ENCODE peak calls at places on chromosomes 13 and 19, in seven cellular contexts. One of them, this sample, is unnamed.

GRCh38 chr13:99734013-99734693 is 232.9 kb downstream of the TM9SF2 start:
- DNase-seq in activated gamma-delta T cell treated with anti-CD3 and anti-CD28 coated beads, Interleukin-2, amount 50 U/mL, for 16 hours: no peak
- DNase-seq in left lung: no peak
- DNase-seq in cardiac muscle cell: no peak
- DNase-seq in HT1080: no peak
- DNase-seq in iris pigment epithelial cell: no peak
- DNase-seq in T-helper 1 cell: no peak
- DNase-seq in this sample: no peak

GRCh38 chr13:73767191-73767741 is 366.9 kb downstream of the KLF12 start:
- DNase-seq in HT1080: no peak
- DNase-seq in activated gamma-delta T cell treated with anti-CD3 and anti-CD28 coated beads, Interleukin-2, amount 50 U/mL, for 16 hours: no peak
- DNase-seq in iris pigment epithelial cell: peak
- DNase-seq in left lung: no peak
- DNase-seq in T-helper 1 cell: no peak
- DNase-seq in cardiac muscle cell: no peak
- DNase-seq in this sample: no peak

GRCh38 chr13:74825170-74825948 is 656.6 kb downstream of the TBC1D4 start:
- DNase-seq in cardiac muscle cell: no peak
- DNase-seq in iris pigment epithelial cell: peak
- DNase-seq in T-helper 1 cell: no peak
- DNase-seq in activated gamma-delta T cell treated with anti-CD3 and anti-CD28 coated beads, Interleukin-2, amount 50 U/mL, for 16 hours: no peak
- DNase-seq in left lung: no peak
- DNase-seq in HT1080: peak
- DNase-seq in this sample: no peak

GRCh38 chr19:12793290-12794195 is 2.3 kb downstream of the JUNB start:
- DNase-seq in left lung: peak
- DNase-seq in activated gamma-delta T cell treated with anti-CD3 and anti-CD28 coated beads, Interleukin-2, amount 50 U/mL, for 16 hours: peak
- DNase-seq in HT1080: peak
- DNase-seq in cardiac muscle cell: peak
- DNase-seq in iris pigment epithelial cell: peak
- DNase-seq in T-helper 1 cell: peak
- DNase-seq in this sample: peak

GRCh38 chr19:48991823-48992570 is 1.1 kb downstream of the GYS1 start:
- DNase-seq in left lung: no peak
- DNase-seq in HT1080: peak
- DNase-seq in T-helper 1 cell: no peak
- DNase-seq in cardiac muscle cell: peak
- DNase-seq in activated gamma-delta T cell treated with anti-CD3 and anti-CD28 coated beads, Interleukin-2, amount 50 U/mL, for 16 hours: no peak
- DNase-seq in iris pigment epithelial cell: peak
- DNase-seq in this sample: no peak

GRCh38 chr13:108463365-108463764 is 166.0 kb upstream of the MYO16 start:
- DNase-seq in iris pigment epithelial cell: peak
- DNase-seq in activated gamma-delta T cell treated with anti-CD3 and anti-CD28 coated beads, Interleukin-2, amount 50 U/mL, for 16 hours: no peak
- DNase-seq in left lung: no peak
- DNase-seq in T-helper 1 cell: no peak
- DNase-seq in cardiac muscle cell: no peak
- DNase-seq in HT1080: peak
- DNase-seq in this sample: no peak

GRCh38 chr13:105971720-105972119 is 563.7 kb downstream of the EFNB2 start:
- DNase-seq in HT1080: no peak
- DNase-seq in iris pigment epithelial cell: no peak
- DNase-seq in left lung: no peak
- DNase-seq in T-helper 1 cell: no peak
- DNase-seq in cardiac muscle cell: no peak
- DNase-seq in activated gamma-delta T cell treated with anti-CD3 and anti-CD28 coated beads, Interleukin-2, amount 50 U/mL, for 16 hours: no peak
- DNase-seq in this sample: no peak

GRCh38 chr13:43785166-43785680 is 1.5 kb downstream of the ENOX1 start:
- DNase-seq in cardiac muscle cell: no peak
- DNase-seq in T-helper 1 cell: no peak
- DNase-seq in iris pigment epithelial cell: no peak
- DNase-seq in left lung: no peak
- DNase-seq in activated gamma-delta T cell treated with anti-CD3 and anti-CD28 coated beads, Interleukin-2, amount 50 U/mL, for 16 hours: no peak
- DNase-seq in HT1080: no peak
- DNase-seq in this sample: peak

GRCh38 chr13:51829236-51829899 is 15.6 kb downstream of the TMEM272 start:
- DNase-seq in cardiac muscle cell: no peak
- DNase-seq in activated gamma-delta T cell treated with anti-CD3 and anti-CD28 coated beads, Interleukin-2, amount 50 U/mL, for 16 hours: no peak
- DNase-seq in left lung: no peak
- DNase-seq in iris pigment epithelial cell: no peak
- DNase-seq in HT1080: no peak
- DNase-seq in T-helper 1 cell: no peak
- DNase-seq in this sample: no peak

GRCh38 chr13:97433727-97434416 is at the start of gene RAP2A:
- DNase-seq in left lung: peak
- DNase-seq in activated gamma-delta T cell treated with anti-CD3 and anti-CD28 coated beads, Interleukin-2, amount 50 U/mL, for 16 hours: peak
- DNase-seq in HT1080: peak
- DNase-seq in iris pigment epithelial cell: peak
- DNase-seq in cardiac muscle cell: peak
- DNase-seq in T-helper 1 cell: peak
- DNase-seq in this sample: peak

GRCh38 chr13:94119360-94119936 is 360.0 kb downstream of the DCT start:
- DNase-seq in T-helper 1 cell: no peak
- DNase-seq in activated gamma-delta T cell treated with anti-CD3 and anti-CD28 coated beads, Interleukin-2, amount 50 U/mL, for 16 hours: no peak
- DNase-seq in HT1080: no peak
- DNase-seq in left lung: no peak
- DNase-seq in iris pigment epithelial cell: no peak
- DNase-seq in cardiac muscle cell: peak
- DNase-seq in this sample: no peak

GRCh38 chr19:44692379-44692721 is 6.6 kb upstream of the CEACAM16 start:
- DNase-seq in cardiac muscle cell: no peak
- DNase-seq in T-helper 1 cell: no peak
- DNase-seq in HT1080: no peak
- DNase-seq in left lung: no peak
- DNase-seq in iris pigment epithelial cell: no peak
- DNase-seq in activated gamma-delta T cell treated with anti-CD3 and anti-CD28 coated beads, Interleukin-2, amount 50 U/mL, for 16 hours: no peak
- DNase-seq in this sample: no peak

GRCh38 chr13:86974251-86974994 is 696.7 kb upstream of the SLITRK5 start:
- DNase-seq in activated gamma-delta T cell treated with anti-CD3 and anti-CD28 coated beads, Interleukin-2, amount 50 U/mL, for 16 hours: no peak
- DNase-seq in iris pigment epithelial cell: no peak
- DNase-seq in HT1080: no peak
- DNase-seq in left lung: peak
- DNase-seq in T-helper 1 cell: no peak
- DNase-seq in cardiac muscle cell: no peak
- DNase-seq in this sample: no peak

GRCh38 chr13:111219950-111220349 is 100.5 kb upstream of the TEX29 start:
- DNase-seq in iris pigment epithelial cell: no peak
- DNase-seq in left lung: no peak
- DNase-seq in HT1080: no peak
- DNase-seq in T-helper 1 cell: no peak
- DNase-seq in cardiac muscle cell: no peak
- DNase-seq in activated gamma-delta T cell treated with anti-CD3 and anti-CD28 coated beads, Interleukin-2, amount 50 U/mL, for 16 hours: no peak
- DNase-seq in this sample: no peak

GRCh38 chr19:35021596-35021995 is 8.7 kb upstream of the SCN1B start:
- DNase-seq in T-helper 1 cell: no peak
- DNase-seq in HT1080: no peak
- DNase-seq in cardiac muscle cell: no peak
- DNase-seq in iris pigment epithelial cell: no peak
- DNase-seq in left lung: no peak
- DNase-seq in activated gamma-delta T cell treated with anti-CD3 and anti-CD28 coated beads, Interleukin-2, amount 50 U/mL, for 16 hours: no peak
- DNase-seq in this sample: no peak

GRCh38 chr19:35908977-35909683 is 1.0 kb upstream of the TYROBP start:
- DNase-seq in HT1080: no peak
- DNase-seq in iris pigment epithelial cell: no peak
- DNase-seq in T-helper 1 cell: no peak
- DNase-seq in activated gamma-delta T cell treated with anti-CD3 and anti-CD28 coated beads, Interleukin-2, amount 50 U/mL, for 16 hours: no peak
- DNase-seq in left lung: peak
- DNase-seq in cardiac muscle cell: no peak
- DNase-seq in this sample: no peak

GRCh38 chr13:77040076-77040475 is 13.1 kb upstream of the FBXL3 start:
- DNase-seq in iris pigment epithelial cell: no peak
- DNase-seq in left lung: no peak
- DNase-seq in cardiac muscle cell: no peak
- DNase-seq in T-helper 1 cell: no peak
- DNase-seq in HT1080: no peak
- DNase-seq in activated gamma-delta T cell treated with anti-CD3 and anti-CD28 coated beads, Interleukin-2, amount 50 U/mL, for 16 hours: no peak
- DNase-seq in this sample: no peak

GRCh38 chr13:91652389-91652788 is 254.0 kb downstream of the GPC5 start:
- DNase-seq in T-helper 1 cell: no peak
- DNase-seq in cardiac muscle cell: no peak
- DNase-seq in activated gamma-delta T cell treated with anti-CD3 and anti-CD28 coated beads, Interleukin-2, amount 50 U/mL, for 16 hours: no peak
- DNase-seq in left lung: no peak
- DNase-seq in HT1080: peak
- DNase-seq in iris pigment epithelial cell: no peak
- DNase-seq in this sample: no peak

GRCh38 chr13:36298535-36299068 is 988 bp upstream of the CCDC169 start:
- DNase-seq in iris pigment epithelial cell: peak
- DNase-seq in HT1080: no peak
- DNase-seq in cardiac muscle cell: no peak
- DNase-seq in left lung: no peak
- DNase-seq in activated gamma-delta T cell treated with anti-CD3 and anti-CD28 coated beads, Interleukin-2, amount 50 U/mL, for 16 hours: no peak
- DNase-seq in T-helper 1 cell: no peak
- DNase-seq in this sample: no peak

GRCh38 chr19:55226273-55226672 is 2.3 kb downstream of the TMEM86B start:
- DNase-seq in cardiac muscle cell: no peak
- DNase-seq in T-helper 1 cell: no peak
- DNase-seq in left lung: no peak
- DNase-seq in iris pigment epithelial cell: no peak
- DNase-seq in activated gamma-delta T cell treated with anti-CD3 and anti-CD28 coated beads, Interleukin-2, amount 50 U/mL, for 16 hours: no peak
- DNase-seq in HT1080: no peak
- DNase-seq in this sample: no peak

GRCh38 chr13:21528616-21529015 is 69.5 kb upstream of the ZDHHC20 start:
- DNase-seq in activated gamma-delta T cell treated with anti-CD3 and anti-CD28 coated beads, Interleukin-2, amount 50 U/mL, for 16 hours: no peak
- DNase-seq in iris pigment epithelial cell: peak
- DNase-seq in cardiac muscle cell: no peak
- DNase-seq in T-helper 1 cell: no peak
- DNase-seq in HT1080: peak
- DNase-seq in left lung: no peak
- DNase-seq in this sample: no peak

GRCh38 chr19:10543420-10544241 is at the start of gene ATG4D:
- DNase-seq in T-helper 1 cell: peak
- DNase-seq in cardiac muscle cell: peak
- DNase-seq in left lung: peak
- DNase-seq in iris pigment epithelial cell: peak
- DNase-seq in activated gamma-delta T cell treated with anti-CD3 and anti-CD28 coated beads, Interleukin-2, amount 50 U/mL, for 16 hours: peak
- DNase-seq in HT1080: no peak
- DNase-seq in this sample: peak

GRCh38 chr13:90908792-90909191 is 438.7 kb upstream of the MIR17HG start:
- DNase-seq in activated gamma-delta T cell treated with anti-CD3 and anti-CD28 coated beads, Interleukin-2, amount 50 U/mL, for 16 hours: no peak
- DNase-seq in left lung: no peak
- DNase-seq in HT1080: no peak
- DNase-seq in T-helper 1 cell: no peak
- DNase-seq in iris pigment epithelial cell: no peak
- DNase-seq in cardiac muscle cell: no peak
- DNase-seq in this sample: no peak